ENCODE peak calls at places on chromosomes 3 and 15, in ten cellular contexts. C is fibroblast of villous mesenchyme, B is MM.1S, E is mesothelial cell of epicardium, I is Calu3, A is sigmoid colon, Q is A549, Z is upper lobe of left lung, G is endothelial cell, V is IMR-90. X is an unnamed sample.

GRCh38 chr15:45187894-45188830 is at the start of gene SHF:
- DNase-seq in V (peak), B (no peak), C (peak), G (peak), I (no peak), Z (no peak), Q (peak), E (peak), A (peak), X (peak)

GRCh38 chr3:171753665-171754408 is 56.4 kb downstream of the PLD1 start:
- DNase-seq in G (no peak), A (no peak), I (no peak), Z (no peak), B (no peak), Q (no peak), V (peak), C (peak), E (no peak), X (no peak)

GRCh38 chr3:153693207-153693606 is 428.0 kb upstream of the ARHGEF26 start:
- DNase-seq in B (no peak), A (no peak), E (no peak), V (no peak), C (no peak), Q (no peak), G (no peak), I (no peak), Z (no peak), X (no peak)

GRCh38 chr15:42728975-42729374 is 8.0 kb downstream of the CDAN1 start:
- DNase-seq in A (no peak), E (no peak), V (no peak), B (no peak), C (no peak), I (no peak), Z (peak), Q (no peak), G (no peak), X (no peak)

GRCh38 chr3:125958511-125959316 is 10.3 kb upstream of the ROPN1B start:
- DNase-seq in B (no peak), Z (peak), A (no peak), I (no peak), V (no peak), Q (no peak), G (no peak), E (no peak), C (no peak), X (no peak)

GRCh38 chr15:67731112-67731761 is 94.1 kb upstream of the SKOR1 start:
- DNase-seq in Z (no peak), Q (no peak), E (no peak), I (peak), B (no peak), A (no peak), V (no peak), C (no peak), G (no peak), X (no peak)

GRCh38 chr3:31234143-31234542 is 298.6 kb upstream of the STT3B start:
- DNase-seq in Z (no peak), A (no peak), Q (no peak), C (no peak), G (no peak), E (no peak), I (no peak), B (no peak), V (no peak), X (no peak)

GRCh38 chr3:177810162-177810623 is 612.9 kb upstream of the TBL1XR1 start:
- DNase-seq in Q (peak), I (no peak), C (peak), V (peak), A (no peak), Z (no peak), G (no peak), E (no peak), B (no peak), X (no peak)

GRCh38 chr3:80014576-80014975 is 246.8 kb upstream of the ROBO1 start:
- DNase-seq in E (no peak), A (no peak), Z (no peak), Q (no peak), B (no peak), V (no peak), I (no peak), G (no peak), C (no peak), X (no peak)

GRCh38 chr3:46695962-46696922 is 2.8 kb upstream of the ALS2CL start:
- DNase-seq in I (no peak), A (no peak), G (no peak), B (no peak), Z (no peak), V (peak), C (no peak), Q (no peak), E (no peak), X (no peak)

GRCh38 chr3:46892285-46893145 is 15.0 kb downstream of the PTH1R start:
- DNase-seq in B (peak), A (peak), V (peak), I (peak), Q (peak), E (no peak), C (peak), G (peak), Z (peak), X (peak)

GRCh38 chr3:176286456-176287115 is 910.7 kb downstream of the TBL1XR1 start:
- DNase-seq in Z (no peak), B (no peak), C (peak), G (no peak), I (no peak), Q (no peak), E (no peak), V (peak), A (no peak), X (no peak)

GRCh38 chr3:27293954-27294353 is 75.2 kb downstream of the NEK10 start:
- DNase-seq in A (no peak), Z (no peak), C (peak), Q (no peak), I (no peak), E (no peak), B (no peak), G (no peak), V (peak), X (no peak)

GRCh38 chr3:143348486-143349327 is 229.1 kb downstream of the CHST2 start:
- DNase-seq in E (no peak), A (no peak), G (no peak), V (no peak), Z (no peak), B (peak), C (no peak), Q (no peak), I (no peak), X (no peak)

DNA sequence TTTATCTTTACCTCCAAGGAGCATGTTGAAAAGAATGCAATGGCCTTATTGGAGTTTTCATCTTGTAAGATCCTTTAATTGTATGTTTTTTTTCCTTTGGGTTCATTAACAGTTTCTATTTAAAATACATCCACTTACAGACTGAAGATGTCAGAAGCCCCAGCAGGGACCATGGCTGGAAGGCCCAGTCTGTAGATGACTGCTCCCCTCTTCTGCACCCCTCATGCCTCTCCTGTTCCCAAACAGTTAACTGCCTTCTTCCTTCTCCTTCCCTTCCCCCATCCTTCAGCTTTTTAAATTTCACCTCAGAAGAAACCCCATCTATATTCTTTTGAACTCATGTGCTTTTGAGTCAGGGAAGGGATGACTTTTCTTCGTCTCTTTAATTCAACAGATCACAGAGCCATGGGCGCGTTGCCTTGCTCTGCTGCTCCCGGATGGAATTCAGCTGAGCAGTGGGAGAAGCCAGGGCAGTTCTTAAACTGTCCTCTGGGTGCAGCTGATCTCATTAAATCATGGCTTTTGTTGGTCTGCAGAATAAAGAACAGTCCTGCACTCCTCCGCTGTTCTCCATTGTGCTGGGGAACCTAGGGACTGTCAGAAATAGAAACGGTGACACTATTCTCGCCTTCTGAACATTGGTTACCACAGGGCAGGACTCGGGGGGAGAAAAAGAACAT is 71.5 kb upstream of the EIF1B start:
- DNase-seq in C (peak), I (no peak), B (no peak), G (peak), Z (no peak), V (peak), Q (peak), A (no peak), E (no peak), X (no peak)
- TF ChIP-seq CTCF in C (peak), I (no peak), B (no peak), G (peak), Z (no peak), V (no peak), Q (no peak), A (no peak), E (no peak), X (no peak)

GRCh38 chr15:69225355-69226027 is 65.1 kb downstream of the GLCE start:
- DNase-seq in Z (no peak), C (peak), G (no peak), A (no peak), Q (peak), V (peak), B (peak), E (no peak), I (no peak), X (no peak)
- TF ChIP-seq CTCF in Z (peak), C (peak), G (no peak), A (no peak), Q (peak), V (peak), B (peak), E (no peak), I (peak), X (peak)

GRCh38 chr3:32403663-32404062 is 12.0 kb downstream of the CMTM7 start:
- DNase-seq in I (no peak), B (no peak), A (no peak), G (no peak), Z (no peak), V (no peak), Q (no peak), C (no peak), E (no peak), X (no peak)

GRCh38 chr3:32405711-32406323 is 14.2 kb downstream of the CMTM7 start:
- DNase-seq in C (no peak), B (no peak), I (no peak), A (no peak), G (no peak), Q (no peak), E (no peak), Z (no peak), V (no peak), X (no peak)

GRCh38 chr3:32406481-32407408 is 15.1 kb downstream of the CMTM7 start:
- DNase-seq in C (no peak), G (no peak), Z (no peak), A (no peak), V (no peak), I (no peak), E (no peak), B (no peak), Q (no peak), X (no peak)

GRCh38 chr3:32405155-32405554 is 13.5 kb downstream of the CMTM7 start:
- DNase-seq in Q (no peak), A (no peak), E (no peak), I (no peak), G (no peak), V (peak), C (peak), Z (no peak), B (no peak), X (no peak)

DNA sequence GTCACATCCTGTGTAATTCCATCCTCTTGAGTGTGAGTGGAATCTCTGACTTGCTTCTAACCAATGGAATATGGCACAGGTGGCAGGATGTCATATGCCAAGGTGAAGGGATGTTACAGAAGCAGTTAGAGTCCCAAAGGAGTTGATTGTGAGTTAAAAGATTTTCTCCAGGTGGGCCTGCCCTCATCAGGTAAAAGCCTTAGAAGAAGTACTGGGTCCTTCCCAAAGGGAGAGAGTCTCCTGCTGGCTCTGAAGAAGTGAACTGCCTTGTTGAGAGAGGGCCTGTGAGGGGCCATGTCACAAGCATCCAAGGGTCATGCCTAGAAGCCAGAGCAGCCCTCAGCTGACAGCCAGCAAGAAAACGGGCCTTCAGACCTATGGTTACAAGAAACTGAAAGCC is 13.1 kb downstream of the CMTM7 start:
- DNase-seq in C (no peak), Z (no peak), I (no peak), E (no peak), G (no peak), A (no peak), B (no peak), Q (no peak), V (no peak), X (no peak)
- TF ChIP-seq CTCF in C (no peak), Z (no peak), I (no peak), E (no peak), G (no peak), A (no peak), B (no peak), Q (no peak), V (no peak), X (no peak)

GRCh38 chr15:88193415-88193814 is 63.1 kb downstream of the NTRK3 start:
- DNase-seq in A (no peak), B (no peak), Q (no peak), V (no peak), E (no peak), C (no peak), I (no peak), Z (no peak), G (no peak), X (no peak)
- TF ChIP-seq CTCF in A (no peak), B (no peak), Q (no peak), V (no peak), E (peak), C (no peak), I (peak), Z (no peak), G (peak), X (no peak)

GRCh38 chr3:82012775-82013174 is 251.3 kb upstream of the GBE1 start:
- DNase-seq in G (no peak), Z (no peak), E (no peak), I (no peak), Q (no peak), C (no peak), B (no peak), A (no peak), V (no peak), X (no peak)
- TF ChIP-seq CTCF in G (peak), Z (no peak), E (no peak), I (no peak), Q (peak), C (no peak), B (peak), A (no peak), V (peak), X (no peak)

GRCh38 chr3:13787533-13787932 is 92.3 kb downstream of the WNT7A start:
- DNase-seq in V (no peak), Q (no peak), C (no peak), A (no peak), B (no peak), E (no peak), G (no peak), Z (no peak), I (no peak), X (no peak)
- TF ChIP-seq CTCF in V (no peak), Q (no peak), C (no peak), A (no peak), B (no peak), E (no peak), G (no peak), Z (no peak), I (no peak), X (no peak)

GRCh38 chr15:101100593-101101442 is 151.0 kb downstream of the CHSY1 start:
- DNase-seq in V (no peak), C (no peak), E (no peak), Z (no peak), A (no peak), Q (no peak), I (no peak), B (no peak), G (no peak), X (no peak)

GRCh38 chr15:101102746-101103145 is 149.1 kb downstream of the CHSY1 start:
- DNase-seq in B (no peak), Q (no peak), C (no peak), I (no peak), E (no peak), A (no peak), V (no peak), Z (no peak), G (no peak), X (no peak)

GRCh38 chr15:101101676-101102075 is 150.2 kb downstream of the CHSY1 start:
- DNase-seq in C (no peak), G (no peak), A (no peak), I (no peak), E (no peak), V (no peak), B (no peak), Z (no peak), Q (no peak), X (no peak)

GRCh38 chr15:101099183-101099582 is 152.7 kb downstream of the CHSY1 start:
- DNase-seq in Z (no peak), G (no peak), E (no peak), B (no peak), C (no peak), Q (no peak), I (no peak), V (no peak), A (no peak), X (no peak)

GRCh38 chr15:101100118-101100517 is 151.7 kb downstream of the CHSY1 start:
- DNase-seq in Q (no peak), E (no peak), V (no peak), Z (no peak), B (no peak), G (no peak), C (no peak), I (no peak), A (no peak), X (no peak)
- TF ChIP-seq CTCF in Q (no peak), E (no peak), V (no peak), Z (no peak), B (no peak), G (no peak), C (no peak), I (no peak), A (no peak), X (no peak)

DNA sequence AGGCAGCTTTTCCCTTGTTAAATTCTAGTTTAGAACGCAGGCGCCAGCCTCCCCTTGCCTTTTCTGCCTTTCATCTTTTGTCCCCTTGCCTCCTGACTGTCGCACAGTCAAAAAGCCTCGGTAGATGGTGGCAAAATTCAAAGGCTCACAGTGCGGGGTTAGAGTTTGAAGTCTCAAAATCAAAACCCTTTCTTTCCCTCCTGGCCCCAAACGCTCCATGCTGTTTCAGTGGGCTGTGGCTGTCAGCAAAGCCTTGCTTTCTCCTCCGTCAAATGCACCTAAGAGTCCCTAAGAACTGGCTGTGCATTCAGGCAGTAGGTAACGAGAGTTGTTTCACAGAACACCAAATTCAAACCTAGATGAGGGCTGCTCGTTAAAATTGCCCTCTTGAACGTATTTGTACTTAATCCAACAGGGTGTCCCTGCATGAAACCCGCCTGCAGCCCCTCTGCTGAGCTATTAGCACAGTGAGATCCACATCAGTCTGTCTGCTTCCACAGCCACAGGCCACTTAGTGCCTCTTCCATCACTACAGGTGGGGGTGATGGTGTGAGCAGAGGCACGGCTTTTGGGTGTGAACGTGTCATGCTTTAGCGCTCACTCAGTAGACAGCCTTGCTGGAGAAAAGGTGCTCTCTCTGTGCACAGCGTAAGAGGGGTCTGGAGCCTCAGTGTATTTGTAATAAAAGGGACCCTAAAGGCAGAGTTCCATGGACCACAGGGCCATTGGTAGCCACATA is 120.5 kb downstream of the ATP10A start:
- DNase-seq in C (no peak), I (no peak), G (no peak), E (no peak), Q (no peak), B (no peak), Z (no peak), A (peak), V (no peak), X (no peak)
- TF ChIP-seq CTCF in C (no peak), I (no peak), G (no peak), E (no peak), Q (no peak), B (no peak), Z (no peak), A (no peak), V (no peak), X (no peak)

GRCh38 chr3:188259191-188259590 is 105.2 kb downstream of the LPP start:
- DNase-seq in I (no peak), Z (no peak), E (no peak), V (no peak), C (no peak), A (no peak), Q (no peak), B (no peak), G (no peak), X (no peak)
- TF ChIP-seq CTCF in I (no peak), Z (no peak), E (no peak), V (no peak), C (no peak), A (no peak), Q (no peak), B (no peak), G (no peak), X (no peak)

X was measured in GM13977.